ENCODE peak calls at places on chromosomes 2 and 18, in ten cellular contexts. S, A, L, N, M, Y, W, C, I and G are unnamed samples.

GRCh38 chr2:224260605-224261004 is 141.3 kb downstream of the FAM124B start:
- DNase-seq in S (no peak), A (no peak), L (no peak), N (peak), M (no peak), Y (peak), W (no peak), C (no peak), I (no peak), G (no peak)

GRCh38 chr2:72923833-72924352 is 6.6 kb downstream of the EMX1 start:
- DNase-seq in S (no peak), A (peak), L (no peak), N (no peak), M (no peak), Y (peak), W (no peak), C (no peak), I (no peak), G (no peak)

GRCh38 chr2:165839610-165840009 is 45.6 kb upstream of the GALNT3 start:
- DNase-seq in S (peak), A (no peak), L (no peak), N (no peak), M (no peak), Y (no peak), W (no peak), C (peak), I (no peak), G (peak)

GRCh38 chr2:28976584-28976983 is 4.5 kb upstream of the TOGARAM2 start:
- DNase-seq in S (peak), A (no peak), L (no peak), N (no peak), M (no peak), Y (peak), W (no peak), C (peak), I (peak), G (peak)

GRCh38 chr2:233145726-233146125 is 85.6 kb downstream of the INPP5D start:
- DNase-seq in S (no peak), A (no peak), L (no peak), N (no peak), M (no peak), Y (no peak), W (no peak), C (no peak), I (no peak), G (no peak)

GRCh38 chr2:29516767-29517166 is 401.6 kb downstream of the CLIP4 start:
- DNase-seq in S (no peak), A (no peak), L (no peak), N (no peak), M (no peak), Y (no peak), W (no peak), C (no peak), I (no peak), G (no peak)

GRCh38 chr2:72116081-72116533 is 31.6 kb downstream of the CYP26B1 start:
- DNase-seq in S (no peak), A (peak), L (peak), N (peak), M (no peak), Y (no peak), W (no peak), C (no peak), I (no peak), G (peak)

GRCh38 chr2:165371356-165371755 is 98.1 kb upstream of the CSRNP3 start:
- DNase-seq in S (no peak), A (peak), L (no peak), N (no peak), M (no peak), Y (no peak), W (no peak), C (no peak), I (no peak), G (peak)

GRCh38 chr2:104378853-104379374 is 475.0 kb upstream of the POU3F3 start:
- DNase-seq in S (peak), A (peak), L (no peak), N (peak), M (no peak), Y (peak), W (no peak), C (no peak), I (peak), G (no peak)

GRCh38 chr2:59932341-59932740 is 621.1 kb downstream of the BCL11A start:
- DNase-seq in S (no peak), A (peak), L (no peak), N (no peak), M (no peak), Y (no peak), W (no peak), C (peak), I (no peak), G (peak)

GRCh38 chr2:148930046-148930775 is 55.2 kb downstream of the KIF5C start:
- DNase-seq in S (no peak), A (no peak), L (no peak), N (peak), M (no peak), Y (peak), W (no peak), C (no peak), I (no peak), G (no peak)

GRCh38 chr2:177394622-177395021 is 2.0 kb downstream of the AGPS start:
- DNase-seq in S (no peak), A (no peak), L (no peak), N (no peak), M (no peak), Y (no peak), W (no peak), C (no peak), I (no peak), G (no peak)

GRCh38 chr2:63613391-63613901 is 24.7 kb downstream of the MDH1 start:
- DNase-seq in S (peak), A (peak), L (no peak), N (no peak), M (no peak), Y (no peak), W (no peak), C (no peak), I (no peak), G (no peak)

GRCh38 chr2:241205086-241205485 is 16.6 kb downstream of the ANO7 start:
- DNase-seq in S (no peak), A (no peak), L (no peak), N (no peak), M (no peak), Y (no peak), W (no peak), C (no peak), I (no peak), G (no peak)

GRCh38 chr18:44715245-44715644 is 34.6 kb downstream of the SETBP1 start:
- DNase-seq in S (peak), A (no peak), L (no peak), N (no peak), M (no peak), Y (peak), W (no peak), C (peak), I (no peak), G (peak)

GRCh38 chr2:126658316-126658909 is 2.5 kb downstream of the GYPC start:
- DNase-seq in S (no peak), A (no peak), L (no peak), N (no peak), M (no peak), Y (no peak), W (no peak), C (no peak), I (no peak), G (no peak)

GRCh38 chr18:35143615-35144596 is 96.9 kb upstream of the ZNF397 start:
- DNase-seq in S (peak), A (peak), L (peak), N (peak), M (peak), Y (peak), W (no peak), C (peak), I (peak), G (peak)

GRCh38 chr2:15582153-15582552 is 9.5 kb upstream of the DDX1 start:
- DNase-seq in S (no peak), A (no peak), L (no peak), N (no peak), M (no peak), Y (no peak), W (no peak), C (no peak), I (no peak), G (no peak)

GRCh38 chr2:238591732-238592131 is 165.0 kb downstream of the ASB1 start:
- DNase-seq in S (no peak), A (no peak), L (no peak), N (no peak), M (no peak), Y (peak), W (no peak), C (no peak), I (no peak), G (no peak)

GRCh38 chr18:75558790-75559189 is 131.3 kb upstream of the SMIM21 start:
- DNase-seq in S (no peak), A (no peak), L (no peak), N (no peak), M (no peak), Y (no peak), W (no peak), C (no peak), I (no peak), G (no peak)

GRCh38 chr2:187826023-187826422 is 271.8 kb upstream of the TFPI start:
- DNase-seq in S (peak), A (no peak), L (no peak), N (no peak), M (peak), Y (no peak), W (no peak), C (no peak), I (no peak), G (peak)

GRCh38 chr2:8478133-8478793 is 203.6 kb upstream of the ID2 start:
- DNase-seq in S (no peak), A (no peak), L (no peak), N (no peak), M (no peak), Y (no peak), W (no peak), C (no peak), I (no peak), G (peak)

GRCh38 chr18:74902170-74902465 is 304.4 kb downstream of the ZNF407 start:
- DNase-seq in S (no peak), A (no peak), L (no peak), N (no peak), M (no peak), Y (no peak), W (no peak), C (no peak), I (no peak), G (no peak)

GRCh38 chr2:72023678-72024390 is 123.8 kb downstream of the CYP26B1 start:
- DNase-seq in S (no peak), A (no peak), L (no peak), N (no peak), M (no peak), Y (no peak), W (no peak), C (no peak), I (no peak), G (no peak)

GRCh38 chr2:235533616-235534385 is 40.0 kb downstream of the AGAP1 start:
- DNase-seq in S (no peak), A (no peak), L (no peak), N (no peak), M (no peak), Y (no peak), W (no peak), C (no peak), I (no peak), G (no peak)

GRCh38 chr2:4412637-4413187 is 709.3 kb downstream of the DCDC2C start:
- DNase-seq in S (no peak), A (no peak), L (no peak), N (no peak), M (no peak), Y (no peak), W (no peak), C (no peak), I (no peak), G (no peak)

DNA sequence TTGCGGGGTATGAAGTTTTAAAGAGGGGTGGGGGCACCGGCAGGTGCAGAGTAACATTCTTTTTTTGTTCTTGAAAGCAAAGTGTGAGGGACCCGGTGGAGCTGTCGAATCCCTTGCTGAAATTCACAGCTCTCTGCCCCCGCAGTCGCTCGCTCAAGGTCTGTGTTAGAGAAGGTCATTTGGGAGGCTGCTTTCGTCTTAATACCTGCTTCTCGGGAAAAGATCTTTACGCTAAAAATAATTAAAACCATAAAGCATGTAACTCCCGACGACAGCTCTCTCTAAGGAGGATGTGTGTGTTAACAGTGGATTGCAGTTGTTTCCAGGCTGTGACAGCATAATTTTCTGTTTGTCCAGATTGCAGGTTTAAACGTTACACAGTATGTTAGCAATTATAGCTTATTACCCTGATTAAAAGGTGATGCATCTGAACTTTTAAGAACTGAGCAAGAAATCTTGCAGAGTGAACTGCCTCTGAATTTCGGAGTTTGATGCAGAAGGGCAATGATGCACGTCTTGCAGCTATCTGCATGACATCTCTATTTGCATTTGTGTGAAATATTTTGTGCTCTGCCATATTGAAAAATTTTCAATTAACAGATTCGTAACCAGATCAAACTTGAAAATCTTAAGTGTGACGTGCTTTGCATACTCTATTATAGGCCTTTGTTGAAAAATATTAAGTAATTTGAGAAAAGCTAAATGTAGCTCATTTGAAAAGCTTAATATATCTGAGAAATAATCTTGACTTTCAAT is 952 bp downstream of the RAPGEF4 start:
- DNase-seq in S (no peak), A (peak), L (no peak), N (no peak), M (no peak), Y (no peak), W (no peak), C (no peak), I (no peak), G (no peak)
- TF ChIP-seq EZH2 in S (no peak), A (no peak), L (no peak), N (peak), M (no peak), Y (peak), W (no peak), C (peak), I (peak), G (no peak)

DNA sequence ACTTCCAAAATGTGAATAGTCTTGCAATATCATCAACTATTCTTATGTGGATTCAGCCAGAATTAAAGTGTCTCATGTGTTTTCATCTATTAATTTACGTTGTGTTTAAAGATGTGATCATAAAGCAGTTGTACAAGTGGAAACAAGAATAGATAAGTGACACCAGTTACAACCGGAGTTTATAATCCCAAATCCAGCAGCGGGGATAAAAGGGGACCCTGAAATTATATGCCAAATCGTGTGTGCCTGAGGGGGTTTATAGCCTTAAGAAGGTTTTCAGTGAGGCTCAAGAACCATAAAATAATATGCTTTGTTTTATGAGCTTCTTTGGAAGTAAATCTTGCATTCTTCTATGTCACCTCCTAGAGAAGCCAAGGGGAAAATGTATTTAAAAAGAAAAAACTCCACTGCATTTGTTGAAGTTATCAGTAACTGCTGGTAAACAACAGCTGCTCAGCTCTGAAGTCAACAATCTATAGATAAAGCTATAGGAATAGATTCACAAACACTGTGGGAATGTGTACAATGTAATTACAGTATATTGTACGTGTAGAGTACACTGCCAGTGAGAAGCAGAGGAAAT is 25.8 kb upstream of the MAP3K20 start:
- DNase-seq in S (no peak), A (no peak), L (no peak), N (no peak), M (peak), Y (no peak), W (no peak), C (no peak), I (no peak), G (no peak)
- H3K27ac ChIP-seq in S (peak), A (no peak), L (no peak), N (peak), M (peak), Y (peak), W (no peak), C (peak), I (peak), G (peak)

GRCh38 chr18:46731316-46731715 is 25.5 kb downstream of the ST8SIA5 start:
- DNase-seq in S (no peak), A (no peak), L (no peak), N (no peak), M (no peak), Y (no peak), W (no peak), C (no peak), I (no peak), G (no peak)

GRCh38 chr18:46723856-46724415 is 32.9 kb downstream of the ST8SIA5 start:
- DNase-seq in S (peak), A (no peak), L (no peak), N (peak), M (no peak), Y (no peak), W (no peak), C (no peak), I (no peak), G (no peak)

GRCh38 chr18:46725310-46725709 is 31.5 kb downstream of the ST8SIA5 start:
- DNase-seq in S (no peak), A (no peak), L (no peak), N (no peak), M (no peak), Y (no peak), W (no peak), C (no peak), I (no peak), G (no peak)

GRCh38 chr18:46728219-46728930 is 28.5 kb downstream of the ST8SIA5 start:
- DNase-seq in S (no peak), A (no peak), L (no peak), N (no peak), M (no peak), Y (no peak), W (no peak), C (no peak), I (no peak), G (no peak)

GRCh38 chr18:46727177-46727576 is 29.7 kb downstream of the ST8SIA5 start:
- DNase-seq in S (no peak), A (no peak), L (no peak), N (no peak), M (no peak), Y (no peak), W (no peak), C (no peak), I (no peak), G (no peak)
- TF ChIP-seq CTCF in S (no peak), A (no peak), L (no peak), N (no peak), M (no peak), Y (no peak), W (no peak), C (no peak), I (no peak), G (no peak)

DNA sequence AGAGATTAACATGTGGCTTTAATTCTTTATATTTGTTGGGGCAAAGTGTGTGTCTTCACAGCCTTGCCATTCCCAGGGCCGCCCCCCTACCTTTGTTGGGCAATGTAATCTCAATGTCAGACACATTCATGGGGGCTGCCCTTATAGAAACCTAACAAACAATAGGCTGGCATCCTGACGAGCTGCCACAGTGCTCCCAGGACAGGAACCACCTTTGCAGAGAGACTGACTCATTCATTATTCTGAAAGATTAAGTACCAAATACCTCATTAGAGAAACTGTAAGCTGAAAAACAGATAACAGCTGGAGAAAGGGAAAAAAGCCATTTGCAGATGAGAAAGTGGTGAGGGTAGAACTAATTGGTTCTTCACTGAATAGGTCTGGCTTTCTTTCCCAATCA is 1587.5 kb upstream of the PIK3C3 start:
- DNase-seq in S (no peak), A (no peak), L (no peak), N (no peak), M (peak), Y (no peak), W (no peak), C (no peak), I (no peak), G (no peak)
- TF ChIP-seq EZH2 in S (no peak), A (no peak), L (no peak), N (no peak), M (no peak), Y (no peak), W (no peak), C (no peak), I (no peak), G (no peak)